ENCODE peak calls at places on chromosome 15, in eight cellular contexts. O, K, U, T, L, F, M and V are unnamed samples.
A peak's percentile ranks its signal among the peaks of the same experiment; 100 is the strongest.

GRCh38 chr15:65192016-65192415 is 6.9 kb upstream of the CLPX start:
- DNase-seq in O (no peak), K (no peak), U (peak; percentile 10), T (no peak), L (no peak), F (peak; percentile 17), M (no peak), V (peak; percentile 24)

GRCh38 chr15:71051539-71051938 is 63.7 kb upstream of the THSD4 start:
- DNase-seq in O (peak; percentile 43), K (no peak), U (no peak), T (no peak), L (no peak), F (no peak), M (peak; percentile 86), V (peak; percentile 60)

GRCh38 chr15:36777941-36778340 is 198.5 kb downstream of the CDIN1 start:
- DNase-seq in O (no peak), K (no peak), U (no peak), T (peak; percentile 14), L (no peak), F (no peak), M (peak; percentile 14), V (peak; percentile 32)

GRCh38 chr15:53102483-53102882 is 312.3 kb upstream of the ONECUT1 start:
- DNase-seq in O (no peak), K (no peak), U (no peak), T (no peak), L (no peak), F (no peak), M (no peak), V (no peak)

GRCh38 chr15:33154366-33155166 is 39.9 kb downstream of the FMN1 start:
- DNase-seq in O (peak; percentile 32), K (no peak), U (no peak), T (no peak), L (no peak), F (no peak), M (peak; percentile 83), V (peak; percentile 87)

GRCh38 chr15:79192462-79193036 is 90.0 kb upstream of the ANKRD34C start:
- DNase-seq in O (no peak), K (no peak), U (no peak), T (peak; percentile 76), L (no peak), F (no peak), M (peak; percentile 50), V (no peak)

GRCh38 chr15:70512772-70513362 is 250.5 kb downstream of the UACA start:
- DNase-seq in O (peak; percentile 32), K (peak; percentile 55), U (peak; percentile 81), T (no peak), L (peak; percentile 50), F (peak; percentile 84), M (no peak), V (peak; percentile 45)

GRCh38 chr15:63458021-63458420 is 46.4 kb upstream of the USP3 start:
- DNase-seq in O (no peak), K (no peak), U (no peak), T (no peak), L (no peak), F (no peak), M (no peak), V (no peak)

GRCh38 chr15:69987492-69988482 is 109.9 kb downstream of the TLE3 start:
- DNase-seq in O (no peak), K (no peak), U (no peak), T (no peak), L (no peak), F (no peak), M (peak; percentile 7), V (no peak)

GRCh38 chr15:100573526-100573925 is 28.5 kb downstream of the LINS1 start:
- DNase-seq in O (no peak), K (no peak), U (no peak), T (no peak), L (no peak), F (no peak), M (no peak), V (no peak)

GRCh38 chr15:100570735-100571363 is 31.1 kb downstream of the LINS1 start:
- DNase-seq in O (no peak), K (no peak), U (no peak), T (no peak), L (no peak), F (no peak), M (no peak), V (no peak)

GRCh38 chr15:100571592-100572167 is 30.3 kb downstream of the LINS1 start:
- DNase-seq in O (no peak), K (no peak), U (no peak), T (no peak), L (no peak), F (no peak), M (no peak), V (no peak)

GRCh38 chr15:100570282-100570681 is 31.7 kb downstream of the LINS1 start:
- DNase-seq in O (no peak), K (no peak), U (no peak), T (no peak), L (no peak), F (no peak), M (peak; percentile 11), V (peak; percentile 8)

DNA sequence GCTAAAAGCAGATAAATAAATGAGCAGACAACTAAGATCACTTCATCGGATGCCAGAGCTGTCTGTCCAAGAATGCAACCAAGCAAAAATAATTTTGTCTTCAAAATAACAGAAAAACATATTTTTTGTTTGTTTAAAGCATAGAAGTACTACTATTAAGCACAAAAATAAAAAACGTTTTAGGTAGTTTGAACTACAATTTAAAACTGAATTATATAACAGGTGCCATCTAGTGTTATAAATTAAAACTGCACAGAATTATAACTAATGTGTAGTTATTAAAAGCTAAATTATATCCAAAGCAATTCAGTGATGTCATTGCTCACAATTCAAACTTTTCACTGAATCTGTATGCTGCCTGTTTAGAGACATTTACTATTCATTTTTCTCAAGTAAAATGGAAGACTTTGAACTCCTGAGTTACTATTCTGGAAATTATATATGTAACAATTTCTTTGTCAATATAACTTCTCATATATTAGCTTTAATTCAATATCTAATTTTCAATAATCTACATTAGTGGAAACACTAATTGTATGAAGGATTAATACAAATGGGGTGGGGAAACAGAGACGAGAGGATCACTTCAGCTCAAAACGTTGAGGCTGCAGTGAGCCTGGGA is 29.5 kb downstream of the LINS1 start:
- DNase-seq in O (no peak), K (no peak), U (no peak), T (no peak), L (no peak), F (peak; percentile 42), M (peak; percentile 12), V (peak; percentile 6)
- TF ChIP-seq CTCF in O (peak; percentile 71), K (peak; percentile 77), U (no peak), T (no peak), L (peak; percentile 53), F (peak; percentile 82), M (no peak), V (peak; percentile 79)

GRCh38 chr15:83018477-83018876 is 7.0 kb upstream of the C15orf40 start:
- DNase-seq in O (no peak), K (no peak), U (no peak), T (no peak), L (no peak), F (no peak), M (peak; percentile 37), V (no peak)
- TF ChIP-seq CTCF in O (no peak), K (no peak), U (no peak), T (no peak), L (no peak), F (no peak), M (no peak), V (no peak)

DNA sequence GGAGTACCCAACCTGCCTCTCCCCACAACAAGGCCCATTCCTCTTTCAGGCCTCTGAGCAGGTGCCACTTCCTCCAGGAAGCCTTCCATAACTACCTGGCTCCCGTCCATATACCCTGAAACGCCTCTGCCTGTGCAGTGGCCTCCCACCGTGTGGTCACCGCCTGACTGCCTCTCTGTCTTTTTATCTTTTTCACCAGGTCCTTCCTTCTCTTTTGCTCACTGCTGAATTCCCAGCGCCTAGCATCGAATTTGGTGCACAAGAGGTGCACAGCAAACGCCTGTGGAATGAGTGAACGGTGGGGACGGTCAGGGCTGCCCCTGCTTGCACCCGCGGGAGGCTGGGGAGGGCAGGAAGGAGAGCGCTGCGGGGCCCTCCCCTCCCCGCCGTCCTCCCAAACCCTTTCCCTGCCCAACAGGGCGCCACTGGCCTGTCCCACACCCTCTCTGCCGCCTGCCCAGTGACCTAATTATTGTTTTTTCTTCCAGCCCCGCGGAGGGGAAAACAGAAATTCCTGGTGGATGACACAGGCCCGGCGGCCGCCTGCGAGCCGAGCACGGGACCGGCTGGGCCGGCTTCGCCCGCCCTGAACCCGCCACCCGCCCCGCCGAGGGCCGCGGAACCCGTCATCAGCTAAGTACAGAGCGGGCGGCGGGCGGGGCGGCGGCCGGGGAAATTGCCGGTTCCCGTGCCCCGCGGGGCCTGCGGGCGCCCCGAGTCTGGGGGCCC is 140.1 kb downstream of the SMAD6 start:
- DNase-seq in O (peak; percentile 86), K (no peak), U (peak; percentile 38), T (no peak), L (peak; percentile 88), F (no peak), M (peak; percentile 98), V (peak; percentile 95)
- TF ChIP-seq CTCF in O (no peak), K (no peak), U (no peak), T (no peak), L (no peak), F (no peak), M (no peak), V (peak; percentile 11)

GRCh38 chr15:77031376-77032050 is 36.6 kb downstream of the PSTPIP1 start:
- DNase-seq in O (no peak), K (no peak), U (no peak), T (no peak), L (peak; percentile 25), F (peak; percentile 67), M (no peak), V (no peak)
- TF ChIP-seq CTCF in O (no peak), K (no peak), U (peak; percentile 36), T (no peak), L (no peak), F (peak; percentile 39), M (no peak), V (no peak)